ENCODE peak calls at places on chromosomes 16 and 17, in seven cellular contexts. N is transverse colon, Q is coronary artery, G is cardiac muscle cell, K is body of pancreas, P is dorsolateral prefrontal cortex, C is uterus. U is an unnamed sample.
A peak's percentile ranks its signal among the peaks of the same experiment; 100 is the strongest.

GRCh38 chr17:7281953-7282751 is 634 bp downstream of the SLC2A4 start:
- DNase-seq in Q (no peak), P (no peak), G (no peak), C (peak; percentile 51), K (no peak), N (no peak), U (no peak)

GRCh38 chr16:4371481-4372314 is at the start of gene VASN:
- DNase-seq in G (peak; percentile 87), N (peak; percentile 77), K (peak; percentile 80), P (peak; percentile 79), Q (peak; percentile 92), C (peak; percentile 91), U (peak; percentile 46)

GRCh38 chr17:8713878-8714277 is 30.8 kb downstream of the CCDC42 start:
- DNase-seq in C (no peak), G (no peak), Q (no peak), P (no peak), N (no peak), K (no peak), U (no peak)

GRCh38 chr16:67872131-67872630 is 671 bp upstream of the EDC4 start:
- DNase-seq in P (no peak), C (no peak), Q (no peak), G (no peak), K (no peak), N (no peak), U (no peak)

GRCh38 chr17:57868775-57869598 is 19.1 kb upstream of the MRPS23 start:
- DNase-seq in N (no peak), P (no peak), C (no peak), Q (no peak), G (no peak), K (no peak), U (no peak)

GRCh38 chr16:89923640-89924297 is 627 bp downstream of the TUBB3 start:
- DNase-seq in K (no peak), C (no peak), N (no peak), P (no peak), Q (no peak), G (no peak), U (no peak)

GRCh38 chr17:45740553-45741330 is 43.4 kb upstream of the CRHR1 start:
- DNase-seq in C (peak; percentile 21), G (peak; percentile 18), N (no peak), Q (no peak), P (peak; percentile 76), K (peak; percentile 19), U (no peak)

GRCh38 chr16:27197004-27197403 is 6.3 kb upstream of the KDM8 start:
- DNase-seq in G (no peak), Q (no peak), C (no peak), N (no peak), P (no peak), K (no peak), U (no peak)

GRCh38 chr17:46264456-46265198 is 30.3 kb upstream of the LRRC37A start:
- DNase-seq in G (peak; percentile 92), C (no peak), K (no peak), N (no peak), P (no peak), Q (no peak), U (no peak)

GRCh38 chr17:42980274-42980765 is at the start of gene RUNDC1:
- DNase-seq in G (peak; percentile 90), P (peak; percentile 91), N (peak; percentile 99), C (peak; percentile 89), K (peak; percentile 96), Q (peak; percentile 92), U (peak; percentile 77)
- H3K27ac ChIP-seq in G (peak within 1 kb of the TSS; percentile 100), P (peak within 1 kb of the TSS; percentile 88), N (peak within 1 kb of the TSS; percentile 95), C (peak within 1 kb of the TSS; percentile 74), K (peak within 1 kb of the TSS; percentile 90), Q (peak within 1 kb of the TSS; percentile 43), U (peak within 1 kb of the TSS; percentile 89)

GRCh38 chr17:73883175-73883574 is 238.9 kb upstream of the SDK2 start:
- DNase-seq in P (no peak), G (no peak), Q (no peak), K (no peak), C (no peak), N (no peak), U (no peak)
- H3K27ac ChIP-seq in P (no peak overlapping the region), G (no peak overlapping the region), Q (no peak overlapping the region), K (no peak overlapping the region), C (no peak overlapping the region), N (no peak overlapping the region), U (no peak overlapping the region)

DNA sequence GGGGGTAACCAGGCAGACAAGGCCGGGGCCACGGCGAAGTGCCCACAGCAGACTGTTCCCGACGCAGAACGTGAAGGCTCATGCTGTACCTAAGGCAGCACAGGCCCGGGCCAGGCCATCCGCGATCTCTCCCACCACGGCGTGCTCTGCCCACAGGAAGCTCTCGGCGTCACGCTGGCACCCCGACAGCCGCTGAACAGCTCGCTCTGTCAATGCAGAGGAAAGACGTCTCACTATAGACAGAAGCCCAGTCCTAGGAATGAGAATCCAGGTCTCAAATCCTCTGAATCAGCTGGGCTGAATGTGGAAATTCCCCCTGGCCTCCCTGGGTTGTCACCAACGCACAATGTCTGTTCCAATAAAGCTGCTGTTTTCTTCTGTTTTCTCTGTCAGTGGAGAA is 21.4 kb downstream of the SERPINF1 start:
- DNase-seq in N (no peak), C (peak; percentile 55), P (no peak), Q (peak; percentile 86), G (peak; percentile 43), K (no peak), U (no peak)
- H3K27ac ChIP-seq in N (peak overlapping the region; percentile 94), C (peak overlapping the region; percentile 89), P (peak overlapping the region; percentile 82), Q (peak overlapping the region; percentile 95), G (peak overlapping the region; percentile 67), K (peak overlapping the region; percentile 67), U (peak overlapping the region; percentile 60)

DNA sequence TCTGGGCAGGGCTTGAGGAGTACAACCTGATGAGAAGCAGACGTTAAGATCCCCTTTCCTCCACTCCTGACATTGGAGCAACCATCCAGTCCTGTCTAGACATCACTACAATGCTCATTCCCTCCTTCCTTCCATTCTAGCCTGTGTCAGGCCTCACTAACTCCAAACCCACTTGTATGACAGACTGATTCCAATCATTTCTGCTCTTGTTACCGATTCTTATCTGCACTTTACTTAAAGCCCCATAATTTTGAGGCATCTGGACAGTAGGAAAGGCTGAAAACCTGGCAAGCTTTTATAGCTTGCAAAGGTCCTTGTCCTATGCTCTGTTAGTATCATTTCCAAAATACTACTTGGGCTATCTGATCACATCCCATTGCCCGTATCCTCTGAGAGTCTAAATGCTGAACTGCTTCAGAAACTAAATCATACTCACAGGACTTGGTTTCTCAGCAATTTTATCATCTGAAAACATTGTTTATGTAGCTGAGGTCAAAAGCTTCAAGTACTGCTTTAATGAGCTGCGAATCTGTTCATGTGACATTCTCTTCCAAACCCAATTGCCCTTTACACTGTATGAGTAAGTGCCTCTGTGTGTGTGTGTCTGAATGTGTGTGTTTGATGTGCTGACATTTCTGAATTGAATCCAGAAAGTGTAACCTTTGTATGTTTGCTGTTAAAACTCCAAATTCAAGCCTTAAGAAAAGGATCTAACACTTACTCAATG is 57.2 kb upstream of the CACNG3 start:
- DNase-seq in C (no peak), Q (no peak), P (no peak), G (no peak), K (no peak), N (no peak), U (no peak)
- H3K27ac ChIP-seq in C (no peak overlapping the region), Q (no peak overlapping the region), P (no peak overlapping the region), G (no peak overlapping the region), K (no peak overlapping the region), N (no peak overlapping the region), U (no peak overlapping the region)

GRCh38 chr17:13352747-13353415 is 248.8 kb downstream of the HS3ST3A1 start:
- DNase-seq in Q (no peak), K (no peak), C (no peak), N (no peak), G (no peak), P (no peak), U (no peak)
- H3K27ac ChIP-seq in Q (no peak overlapping the region), K (no peak overlapping the region), C (no peak overlapping the region), N (no peak overlapping the region), G (no peak overlapping the region), P (no peak overlapping the region), U (no peak overlapping the region)

GRCh38 chr16:25109643-25110042 is 1.9 kb upstream of the LCMT1 start:
- DNase-seq in N (peak; percentile 81), K (peak; percentile 68), C (no peak), G (peak; percentile 91), P (no peak), Q (peak; percentile 76), U (no peak)
- H3K27ac ChIP-seq in N (peak overlapping the region; percentile 91), K (no peak overlapping the region), C (no peak overlapping the region), G (no peak overlapping the region), P (no peak overlapping the region), Q (no peak overlapping the region), U (no peak overlapping the region)

GRCh38 chr17:76714822-76715461 is 4.2 kb upstream of the MXRA7 start:
- DNase-seq in G (peak; percentile 70), Q (no peak), C (peak; percentile 74), K (peak; percentile 67), N (peak; percentile 68), P (peak; percentile 68), U (peak; percentile 25)
- H3K27ac ChIP-seq in G (no peak overlapping the region), Q (no peak overlapping the region), C (no peak overlapping the region), K (peak overlapping the region; percentile 7), N (peak overlapping the region; percentile 58), P (peak overlapping the region; percentile 59), U (peak overlapping the region; percentile 58)

DNA sequence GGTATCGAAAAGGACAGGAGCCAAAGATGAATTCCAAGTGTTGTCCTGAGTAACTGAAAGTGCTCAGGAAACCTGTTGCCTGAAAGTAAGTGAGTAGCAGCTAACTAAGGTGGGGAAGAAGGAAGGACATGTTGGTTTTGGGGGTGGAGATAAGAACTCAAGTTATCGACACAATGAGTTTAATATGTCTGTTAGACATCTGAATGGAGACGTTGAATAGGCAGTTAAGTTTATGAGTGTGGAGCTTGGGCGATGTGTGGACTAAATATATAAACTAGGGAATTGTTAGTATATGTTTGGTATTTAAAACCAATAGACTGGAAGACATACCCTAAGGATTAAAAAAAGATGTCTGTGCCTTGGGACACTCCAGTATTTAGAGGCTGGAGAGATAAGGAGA is 82.7 kb upstream of the ASIC2 start:
- DNase-seq in P (no peak), G (no peak), K (no peak), C (no peak), Q (no peak), N (no peak), U (no peak)
- H3K27ac ChIP-seq in P (no peak overlapping the region), G (no peak overlapping the region), K (no peak overlapping the region), C (no peak overlapping the region), Q (no peak overlapping the region), N (no peak overlapping the region), U (no peak overlapping the region)

GRCh38 chr17:18891541-18891940 is 33.6 kb downstream of the PRPSAP2 start:
- DNase-seq in Q (no peak), K (no peak), G (no peak), P (no peak), C (no peak), N (no peak), U (no peak)
- H3K27ac ChIP-seq in Q (no peak overlapping the region), K (no peak overlapping the region), G (no peak overlapping the region), P (no peak overlapping the region), C (no peak overlapping the region), N (no peak overlapping the region), U (no peak overlapping the region)